ENCODE peak calls at places on chromosomes 1 and 21, in ten cellular contexts. L is foreskin fibroblast, U is IMR-90, E is pancreas, Y is GM23338, Q is OCI-LY7, G is Calu3, H is AG04450, F is lung, Z is GM13977. X is an unnamed sample.

GRCh38 chr1:36542962-36543515 is 60.3 kb upstream of the CSF3R start:
- DNase-seq in Z (no peak), Q (peak), Y (peak), F (no peak), L (no peak), E (no peak), G (peak), U (no peak), H (no peak), X (no peak)

GRCh38 chr1:164823486-164824279 is 264.7 kb downstream of the PBX1 start:
- DNase-seq in E (no peak), U (peak), Q (no peak), L (no peak), F (no peak), G (no peak), Y (no peak), Z (no peak), H (peak), X (no peak)

GRCh38 chr1:160837558-160838205 is 25.0 kb downstream of the CD244 start:
- DNase-seq in U (no peak), Z (peak), Q (peak), G (peak), F (no peak), E (no peak), H (no peak), L (peak), Y (no peak), X (peak)

GRCh38 chr1:3004285-3005205 is 16.7 kb upstream of the ACTRT2 start:
- DNase-seq in E (no peak), L (no peak), H (no peak), U (no peak), Q (no peak), Y (no peak), G (no peak), F (no peak), Z (no peak), X (no peak)

GRCh38 chr1:93906480-93906879 is 2.8 kb downstream of the GCLM start:
- DNase-seq in U (no peak), F (no peak), G (no peak), E (no peak), Y (no peak), Q (no peak), Z (no peak), L (no peak), H (no peak), X (no peak)

GRCh38 chr1:2095394-2095793 is 45.2 kb downstream of the PRKCZ start:
- DNase-seq in L (no peak), H (no peak), Q (no peak), F (no peak), E (no peak), Y (no peak), U (no peak), Z (no peak), G (no peak), X (no peak)

GRCh38 chr1:154453577-154454352 is 48.3 kb upstream of the TDRD10 start:
- DNase-seq in H (no peak), U (peak), G (no peak), Z (no peak), E (no peak), Y (no peak), F (no peak), Q (no peak), L (peak), X (no peak)

GRCh38 chr1:226687476-226687875 is 51.6 kb downstream of the ITPKB start:
- DNase-seq in F (no peak), Q (peak), H (no peak), Z (no peak), G (no peak), E (no peak), L (no peak), Y (no peak), U (no peak), X (no peak)

GRCh38 chr1:219555802-219556201 is 57.1 kb downstream of the ZC3H11B start:
- DNase-seq in L (no peak), H (peak), U (peak), G (no peak), Z (no peak), F (no peak), E (no peak), Q (no peak), Y (no peak), X (no peak)

GRCh38 chr1:225767591-225768540 is 9.8 kb upstream of the SRP9 start:
- DNase-seq in L (peak), U (peak), Z (no peak), Y (peak), E (peak), H (peak), F (peak), Q (peak), G (no peak), X (no peak)

GRCh38 chr1:243343970-243344749 is 88.3 kb downstream of the SDCCAG8 start:
- DNase-seq in Y (peak), Z (peak), U (peak), F (no peak), Q (peak), E (no peak), L (no peak), H (no peak), G (peak), X (peak)

GRCh38 chr1:221494670-221495069 is 247.2 kb downstream of the DUSP10 start:
- DNase-seq in Z (no peak), G (peak), L (no peak), E (peak), Y (peak), F (no peak), U (peak), Q (no peak), H (no peak), X (no peak)

GRCh38 chr1:114094303-114094663 is 59.4 kb downstream of the SYT6 start:
- DNase-seq in F (no peak), Q (no peak), L (peak), E (no peak), G (no peak), H (no peak), Y (no peak), Z (no peak), U (peak), X (no peak)

GRCh38 chr1:200558866-200559459 is 61.6 kb downstream of the KIF14 start:
- DNase-seq in H (peak), Z (peak), G (peak), Y (peak), E (no peak), L (peak), F (no peak), U (peak), Q (peak), X (peak)

DNA sequence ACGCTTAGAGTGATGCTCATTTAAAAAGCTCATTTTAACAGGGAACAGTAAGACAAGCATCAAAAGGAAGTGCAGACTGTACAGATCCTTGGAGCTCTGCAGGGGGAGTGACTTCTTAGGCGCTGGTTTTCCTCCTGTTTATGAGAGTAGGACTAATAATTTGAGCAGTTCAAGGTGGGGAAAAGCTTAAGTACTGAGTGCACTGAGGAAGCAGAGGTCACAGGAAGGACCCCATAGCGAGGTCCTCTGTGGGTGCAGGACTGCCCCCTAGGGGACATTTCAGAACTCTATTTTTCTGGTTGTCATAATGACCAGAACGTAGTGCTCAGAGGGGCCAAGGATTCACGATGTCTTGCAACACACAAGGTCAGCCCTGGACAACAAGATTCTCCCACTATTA is 112.1 kb downstream of the HLCS start:
- DNase-seq in Y (peak), L (no peak), U (peak), Z (peak), E (no peak), F (no peak), G (peak), Q (peak), H (no peak), X (peak)
- TF ChIP-seq CTCF in Y (peak), L (peak), U (peak), Z (peak), E (peak), F (no peak), G (peak), Q (peak), H (peak), X (peak)

DNA sequence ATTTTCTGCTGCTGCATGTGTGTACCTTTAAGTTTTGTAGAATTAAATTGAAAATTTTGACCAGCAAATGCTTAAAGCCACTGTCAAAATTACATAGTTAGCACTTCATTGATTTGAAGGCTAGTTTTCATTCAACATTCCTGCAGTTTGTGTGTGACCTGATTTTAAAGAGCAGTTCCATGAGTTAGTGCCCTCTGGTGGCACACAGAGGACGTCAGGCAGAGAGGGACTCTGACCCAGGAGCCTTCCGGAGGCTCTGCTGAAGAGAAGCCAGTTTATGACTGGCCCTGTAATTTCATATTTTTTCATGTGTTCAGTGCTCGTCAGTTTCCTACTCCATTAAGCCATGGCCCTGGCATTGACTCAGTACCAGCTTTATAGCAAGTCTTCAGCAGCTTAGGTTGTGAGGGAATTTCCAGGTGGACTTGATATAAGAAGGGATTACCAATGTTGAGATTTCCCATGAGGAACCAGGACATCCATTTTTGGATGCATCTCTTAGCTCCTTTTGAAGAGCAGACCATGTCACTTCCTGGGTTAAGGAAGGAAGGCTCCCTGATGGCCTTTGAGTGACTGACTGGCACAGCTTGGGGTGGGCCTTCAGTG is 104.7 kb downstream of the CAMTA1 start:
- DNase-seq in Y (peak), L (peak), G (peak), E (no peak), U (peak), Z (no peak), F (peak), Q (peak), H (peak), X (no peak)
- TF ChIP-seq CTCF in Y (peak), L (peak), G (peak), E (peak), U (peak), Z (peak), F (peak), Q (peak), H (peak), X (peak)

GRCh38 chr1:68232354-68233148 is at the start of gene WLS:
- DNase-seq in H (peak), Z (no peak), U (peak), Q (no peak), Y (peak), F (peak), G (peak), L (peak), E (peak), X (no peak)
- TF ChIP-seq CTCF in H (peak), Z (no peak), U (peak), Q (no peak), Y (peak), F (no peak), G (no peak), L (peak), E (no peak), X (no peak)

GRCh38 chr1:89615676-89616598 is 17.0 kb upstream of the LRRC8C start:
- DNase-seq in L (no peak), F (no peak), U (no peak), G (peak), Y (peak), Z (no peak), E (no peak), H (no peak), Q (peak), X (no peak)
- TF ChIP-seq CTCF in L (peak), F (no peak), U (peak), G (no peak), Y (peak), Z (peak), E (peak), H (peak), Q (peak), X (peak)

DNA sequence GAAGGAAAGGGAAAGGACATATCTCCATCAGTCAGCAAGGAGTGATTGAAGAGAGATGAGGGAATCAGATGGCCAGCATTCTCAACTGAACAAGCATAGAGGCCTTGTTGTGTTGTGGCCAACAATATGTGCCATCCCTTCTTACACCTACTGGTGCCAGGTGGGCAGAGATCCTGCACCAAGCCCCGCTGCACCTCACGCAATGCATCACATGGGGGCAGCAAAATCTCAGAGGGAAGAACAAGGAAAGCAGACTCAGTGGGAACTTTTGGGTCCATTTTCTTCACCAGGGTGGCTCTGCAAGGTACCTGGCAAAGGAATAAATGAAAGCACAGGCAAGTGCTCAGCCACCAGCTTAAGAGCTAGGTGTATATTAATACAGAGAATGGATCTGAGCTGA is 33.2 kb downstream of the HSD3B2 start:
- DNase-seq in Q (no peak), H (no peak), E (no peak), F (no peak), U (no peak), Z (no peak), G (peak), L (no peak), Y (peak), X (no peak)
- TF ChIP-seq CTCF in Q (peak), H (no peak), E (no peak), F (no peak), U (no peak), Z (peak), G (no peak), L (no peak), Y (peak), X (no peak)

X was measured in GM10248.